ENCODE peak calls at places on chromosomes 5 and 9, in eight cellular contexts. N is ovary, J is A549, E is H1, M is transverse colon, Z is HepG2, C is suprapubic skin, V is GM12878. T is an unnamed sample.

GRCh38 chr5:108084105-108084504 is 297.8 kb downstream of the FBXL17 start:
- DNase-seq in N (no peak), J (no peak), E (no peak), M (no peak), Z (no peak), C (no peak), V (no peak), T (no peak)

GRCh38 chr5:96868603-96869371 is 7.5 kb upstream of the ERAP2 start:
- DNase-seq in N (no peak), J (peak), E (no peak), M (no peak), Z (peak), C (no peak), V (no peak), T (no peak)

GRCh38 chr9:90423661-90424193 is 218.9 kb downstream of the DIRAS2 start:
- DNase-seq in N (no peak), J (peak), E (no peak), M (no peak), Z (no peak), C (no peak), V (no peak), T (no peak)

GRCh38 chr5:91028518-91028956 is 354.6 kb downstream of the ARRDC3 start:
- DNase-seq in N (peak), J (peak), E (no peak), M (peak), Z (peak), C (no peak), V (no peak), T (no peak)

GRCh38 chr9:4243113-4243512 is 56.8 kb downstream of the GLIS3 start:
- DNase-seq in N (no peak), J (no peak), E (no peak), M (no peak), Z (no peak), C (no peak), V (no peak), T (no peak)

GRCh38 chr9:94110821-94111252 is 26.6 kb downstream of the PTPDC1 start:
- DNase-seq in N (no peak), J (no peak), E (no peak), M (no peak), Z (no peak), C (no peak), V (no peak), T (no peak)

GRCh38 chr9:136665704-136666363 is 3.1 kb downstream of the EGFL7 start:
- DNase-seq in N (no peak), J (no peak), E (no peak), M (no peak), Z (no peak), C (no peak), V (no peak), T (no peak)

GRCh38 chr9:78860806-78861475 is 564.0 kb downstream of the PSAT1 start:
- DNase-seq in N (no peak), J (no peak), E (no peak), M (no peak), Z (no peak), C (no peak), V (no peak), T (no peak)

GRCh38 chr9:86434039-86434726 is 80.0 kb upstream of the TUT7 start:
- DNase-seq in N (peak), J (peak), E (no peak), M (no peak), Z (peak), C (peak), V (no peak), T (no peak)

GRCh38 chr9:126498331-126498730 is 115.4 kb upstream of the LMX1B start:
- DNase-seq in N (no peak), J (no peak), E (no peak), M (no peak), Z (no peak), C (no peak), V (no peak), T (no peak)

GRCh38 chr5:176474476-176474875 is 26.3 kb downstream of the FAF2 start:
- DNase-seq in N (no peak), J (no peak), E (no peak), M (no peak), Z (no peak), C (no peak), V (no peak), T (no peak)
- TF ChIP-seq EP300 in N (no peak), J (no peak), E (no peak), M (no peak), Z (no peak), C (no peak), V (no peak), T (no peak)

GRCh38 chr5:156474251-156474650 is 147.3 kb downstream of the SGCD start:
- DNase-seq in N (peak), J (no peak), E (no peak), M (no peak), Z (no peak), C (peak), V (no peak), T (no peak)
- TF ChIP-seq EP300 in N (no peak), J (no peak), E (no peak), M (no peak), Z (no peak), C (no peak), V (no peak), T (no peak)

DNA sequence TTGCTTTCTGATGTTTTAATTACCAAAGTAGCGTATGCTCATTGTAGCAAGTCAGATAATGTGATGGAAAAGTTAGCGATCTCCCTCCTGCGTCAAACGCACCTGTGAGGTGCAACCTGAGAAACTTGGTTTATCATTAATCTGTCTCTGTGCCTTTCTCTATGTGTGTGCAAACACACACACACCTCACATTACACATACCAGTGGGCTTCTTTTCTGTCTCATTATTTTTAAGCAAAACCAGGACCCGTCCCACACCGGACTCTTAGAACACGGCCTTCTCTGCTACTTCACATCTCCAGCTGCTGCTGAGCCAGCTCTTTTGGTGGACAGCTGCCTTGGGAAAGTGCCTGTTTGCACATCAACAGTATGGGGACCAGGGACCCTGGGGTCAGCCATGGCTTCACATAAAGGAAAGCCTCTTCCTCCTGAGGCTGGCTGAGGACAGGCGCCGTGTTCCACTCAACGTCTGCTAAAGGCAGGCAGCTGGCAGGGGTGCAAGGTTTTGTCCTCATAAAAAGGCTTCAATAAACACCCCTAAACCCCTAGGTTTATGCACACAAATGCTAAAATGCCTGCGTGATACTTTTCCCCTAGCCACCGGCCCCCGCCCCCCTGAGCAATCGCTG is 44.2 kb downstream of the MRPL36 start:
- DNase-seq in N (no peak), J (no peak), E (peak), M (peak), Z (no peak), C (peak), V (no peak), T (peak)
- TF ChIP-seq EP300 in N (no peak), J (no peak), E (no peak), M (no peak), Z (no peak), C (no peak), V (no peak), T (no peak)

GRCh38 chr9:77131411-77131810 is 45.9 kb upstream of the VPS13A start:
- DNase-seq in N (no peak), J (no peak), E (no peak), M (no peak), Z (no peak), C (no peak), V (no peak), T (no peak)
- TF ChIP-seq EP300 in N (no peak), J (no peak), E (no peak), M (no peak), Z (no peak), C (no peak), V (no peak), T (no peak)

DNA sequence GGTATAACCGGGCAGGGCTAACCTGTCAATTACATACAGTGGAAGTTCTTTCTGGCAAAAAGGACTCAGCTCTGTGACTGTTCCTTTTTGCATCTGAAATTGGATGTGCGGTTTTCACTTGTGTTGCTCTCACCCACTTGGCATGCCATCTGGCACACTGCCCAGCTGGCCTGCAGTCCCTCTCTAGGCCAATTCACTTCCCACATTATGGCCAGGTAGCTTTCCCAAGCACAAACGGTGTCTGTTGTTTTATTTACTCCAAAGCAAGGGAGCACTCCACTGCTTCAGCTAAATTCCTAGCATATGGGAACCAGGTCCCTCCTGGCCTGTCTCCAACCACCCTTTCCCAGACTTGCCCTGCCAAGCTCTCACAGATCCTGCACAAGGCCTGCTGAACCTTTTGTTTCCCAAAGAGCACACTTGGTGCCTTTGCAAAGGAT is 132.5 kb downstream of the SEMA6A start:
- DNase-seq in N (no peak), J (no peak), E (no peak), M (peak), Z (no peak), C (no peak), V (no peak), T (peak)
- TF ChIP-seq EP300 in N (no peak), J (no peak), E (no peak), M (no peak), Z (no peak), C (no peak), V (no peak), T (no peak)

DNA sequence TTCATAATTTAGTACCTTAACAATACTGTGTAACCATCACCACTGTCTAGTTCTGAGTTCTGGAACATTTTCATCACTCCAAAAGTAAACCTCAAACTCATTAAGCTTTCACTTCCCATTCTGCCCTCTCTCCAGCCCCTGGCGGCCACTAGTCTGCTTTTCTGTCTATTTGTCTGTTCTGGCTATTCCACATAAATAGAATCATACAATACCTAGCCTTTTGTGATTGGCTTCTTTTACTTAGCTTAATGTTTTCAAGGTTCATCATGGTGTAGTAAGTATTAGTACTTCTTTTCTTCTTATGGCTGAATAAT is 138.7 kb downstream of the RAPGEF6 start:
- DNase-seq in N (no peak), J (no peak), E (no peak), M (no peak), Z (no peak), C (no peak), V (peak), T (no peak)
- TF ChIP-seq EP300 in N (no peak), J (no peak), E (no peak), M (no peak), Z (no peak), C (no peak), V (no peak), T (no peak)